ENCODE peak calls at places on chromosomes 11 and 22, in five cellular contexts. U, X, N, P and O are unnamed samples.

GRCh38 chr11:67027483-67027930 is 4.6 kb downstream of the SYT12 start:
- DNase-seq in U (no peak), X (no peak), N (no peak), P (no peak), O (no peak)

GRCh38 chr11:111694851-111695250 is 71.3 kb downstream of the PPP2R1B start:
- DNase-seq in U (no peak), X (peak), N (no peak), P (no peak), O (peak)

GRCh38 chr11:28476053-28476452 is 367.9 kb downstream of the METTL15 start:
- DNase-seq in U (no peak), X (no peak), N (no peak), P (no peak), O (no peak)

GRCh38 chr11:19689281-19689975 is 23.2 kb upstream of the NAV2 start:
- DNase-seq in U (no peak), X (no peak), N (no peak), P (no peak), O (no peak)

GRCh38 chr22:33438273-33438672 is 380.1 kb upstream of the SYN3 start:
- DNase-seq in U (no peak), X (peak), N (no peak), P (no peak), O (peak)

GRCh38 chr11:34052608-34053160 is 1.2 kb downstream of the CAPRIN1 start:
- DNase-seq in U (no peak), X (no peak), N (no peak), P (no peak), O (no peak)

GRCh38 chr11:47325271-47326041 is 27.0 kb downstream of the MYBPC3 start:
- DNase-seq in U (no peak), X (no peak), N (no peak), P (no peak), O (no peak)

GRCh38 chr11:46345131-46345597 is 2.1 kb upstream of the DGKZ start:
- DNase-seq in U (no peak), X (peak), N (no peak), P (no peak), O (no peak)

GRCh38 chr11:105763594-105763993 is 153.7 kb downstream of the GRIA4 start:
- DNase-seq in U (no peak), X (no peak), N (no peak), P (no peak), O (no peak)

GRCh38 chr22:46797355-46797754 is 34.9 kb downstream of the TBC1D22A start:
- DNase-seq in U (no peak), X (no peak), N (no peak), P (no peak), O (peak)

GRCh38 chr11:80103149-80103859 is 662.5 kb upstream of the TENM4 start:
- DNase-seq in U (no peak), X (no peak), N (no peak), P (no peak), O (peak)

GRCh38 chr11:88434333-88434976 is 96.9 kb upstream of the CTSC start:
- DNase-seq in U (no peak), X (no peak), N (no peak), P (no peak), O (no peak)

GRCh38 chr22:30216710-30217109 is 29.8 kb downstream of the LIF start:
- DNase-seq in U (no peak), X (no peak), N (no peak), P (no peak), O (no peak)

GRCh38 chr22:34427841-34428240 is 507.6 kb upstream of the LARGE1 start:
- DNase-seq in U (no peak), X (no peak), N (no peak), P (no peak), O (no peak)

GRCh38 chr11:30453705-30454104 is 130.8 kb downstream of the ARL14EP start:
- DNase-seq in U (no peak), X (no peak), N (no peak), P (no peak), O (no peak)

GRCh38 chr11:73597340-73597955 is 464 bp downstream of the FAM168A start:
- DNase-seq in U (peak), X (no peak), N (no peak), P (no peak), O (no peak)

GRCh38 chr11:61129608-61130523 is 27.6 kb downstream of the CD5 start:
- DNase-seq in U (peak), X (no peak), N (peak), P (peak), O (peak)

GRCh38 chr22:22996511-22997261 is 73.6 kb upstream of the GNAZ start:
- DNase-seq in U (no peak), X (no peak), N (no peak), P (no peak), O (no peak)

GRCh38 chr22:41508770-41509170 is 35.5 kb downstream of the POLR3H start:
- DNase-seq in U (no peak), X (no peak), N (no peak), P (no peak), O (no peak)

GRCh38 chr11:43567396-43567975 is 113.1 kb upstream of the HSD17B12 start:
- DNase-seq in U (no peak), X (peak), N (no peak), P (no peak), O (peak)

GRCh38 chr11:125348704-125349635 is 147.1 kb downstream of the FEZ1 start:
- DNase-seq in U (peak), X (no peak), N (no peak), P (no peak), O (no peak)

GRCh38 chr11:13278620-13279486 is 1.3 kb downstream of the BMAL1 start:
- DNase-seq in U (no peak), X (no peak), N (no peak), P (no peak), O (no peak)

GRCh38 chr11:44308923-44309482 is 936 bp downstream of the ALX4 start:
- DNase-seq in U (no peak), X (no peak), N (no peak), P (no peak), O (no peak)

GRCh38 chr11:16787035-16787744 is 48.7 kb downstream of the C11orf58 start:
- DNase-seq in U (no peak), X (no peak), N (no peak), P (no peak), O (peak)

GRCh38 chr11:85137597-85137996 is 489.5 kb downstream of the DLG2 start:
- DNase-seq in U (no peak), X (peak), N (no peak), P (no peak), O (no peak)

GRCh38 chr11:111378773-111379499 is at the start of gene POU2AF1:
- DNase-seq in U (peak), X (no peak), N (peak), P (no peak), O (peak)

GRCh38 chr22:33859311-33859710 is 61.0 kb downstream of the LARGE1 start:
- DNase-seq in U (no peak), X (no peak), N (no peak), P (no peak), O (no peak)

GRCh38 chr11:130740819-130741218 is 175.5 kb downstream of the SNX19 start:
- DNase-seq in U (no peak), X (no peak), N (no peak), P (no peak), O (peak)

GRCh38 chr11:2548596-2548995 is 103.8 kb downstream of the KCNQ1 start:
- DNase-seq in U (no peak), X (no peak), N (no peak), P (no peak), O (no peak)

GRCh38 chr22:45268167-45268957 is 16.4 kb upstream of the UPK3A start:
- DNase-seq in U (no peak), X (no peak), N (no peak), P (peak), O (no peak)

GRCh38 chr11:121715395-121715794 is 262.6 kb upstream of the SORL1-AS1 start:
- DNase-seq in U (no peak), X (no peak), N (no peak), P (no peak), O (no peak)

GRCh38 chr11:134364261-134364660 is 32.5 kb downstream of the GLB1L2 start:
- DNase-seq in U (no peak), X (no peak), N (no peak), P (no peak), O (no peak)

GRCh38 chr11:76424379-76424778 is 20.4 kb upstream of the EMSY start:
- DNase-seq in U (no peak), X (no peak), N (no peak), P (no peak), O (no peak)

GRCh38 chr11:70128435-70128906 is 50.4 kb downstream of the ANO1 start:
- DNase-seq in U (no peak), X (no peak), N (no peak), P (peak), O (no peak)

GRCh38 chr22:47022075-47022473 is 259.6 kb downstream of the TBC1D22A start:
- DNase-seq in U (no peak), X (no peak), N (no peak), P (no peak), O (no peak)

GRCh38 chr11:35723493-35724284 is 61.1 kb downstream of the TRIM44 start:
- DNase-seq in U (no peak), X (no peak), N (no peak), P (no peak), O (no peak)

GRCh38 chr11:121933694-121934093 is 182.3 kb downstream of the BLID start:
- DNase-seq in U (no peak), X (no peak), N (no peak), P (no peak), O (peak)

GRCh38 chr22:20960609-20961008 is 6.4 kb upstream of the AIFM3 start:
- DNase-seq in U (no peak), X (no peak), N (no peak), P (no peak), O (no peak)

GRCh38 chr11:465896-466538 is 15.9 kb downstream of the PTDSS2 start:
- DNase-seq in U (no peak), X (no peak), N (no peak), P (no peak), O (no peak)